ENCODE peak calls at places on chromosomes 12 and 14, in four cellular contexts. F is GM23338, Z is A549, R is choroid plexus epithelial cell. X is an unnamed sample.

GRCh38 chr12:131055596-131056233 is 102.0 kb downstream of the ADGRD1 start:
- DNase-seq in F (no peak), Z (no peak), R (no peak), X (no peak)

GRCh38 chr14:23520899-23521521 is 30.6 kb downstream of the ZFHX2 start:
- DNase-seq in Z (no peak), R (no peak), F (no peak), X (peak; percentile 69)

GRCh38 chr14:96554315-96554910 is 52.2 kb downstream of the PAPOLA start:
- DNase-seq in R (no peak), F (no peak), Z (no peak), X (no peak)

GRCh38 chr12:71155228-71155627 is 2.6 kb downstream of the TSPAN8 start:
- DNase-seq in R (no peak), Z (no peak), F (no peak), X (no peak)

GRCh38 chr12:11815397-11815796 is 165.9 kb downstream of the ETV6 start:
- DNase-seq in R (no peak), Z (no peak), F (no peak), X (peak; percentile 21)

GRCh38 chr14:89117017-89117416 is 292.6 kb downstream of the TTC8 start:
- DNase-seq in F (peak; percentile 33), Z (no peak), R (no peak), X (no peak)

GRCh38 chr14:34718750-34719304 is 4.4 kb upstream of the CFL2 start:
- DNase-seq in Z (no peak), R (peak; percentile 61), F (no peak), X (no peak)

GRCh38 chr14:60222820-60223219 is 26.2 kb upstream of the PPM1A start:
- DNase-seq in R (no peak), F (no peak), Z (no peak), X (no peak)

GRCh38 chr14:103627073-103628025 is 1.7 kb upstream of the KLC1 start:
- DNase-seq in F (no peak), Z (no peak), R (no peak), X (no peak)

GRCh38 chr12:128259556-128260070 is 7.4 kb upstream of the TMEM132C start:
- DNase-seq in F (peak; percentile 41), Z (no peak), R (peak; percentile 27), X (peak; percentile 71)

GRCh38 chr12:93502802-93503623 is 35.7 kb downstream of the MRPL42 start:
- DNase-seq in Z (no peak), F (peak; percentile 69), R (peak; percentile 66), X (no peak)

GRCh38 chr14:22466520-22466919 is 122.5 kb downstream of the DAD1 start:
- DNase-seq in R (peak; percentile 71), F (no peak), Z (no peak), X (no peak)

GRCh38 chr12:49190317-49190716 is 1.4 kb upstream of the TUBA1A start:
- DNase-seq in R (no peak), F (peak; percentile 38), Z (no peak), X (peak; percentile 10)

GRCh38 chr12:40970320-40970907 is 217.7 kb upstream of the PDZRN4 start:
- DNase-seq in F (peak; percentile 79), R (no peak), Z (no peak), X (peak; percentile 0)

GRCh38 chr14:64266206-64266605 is 28.0 kb downstream of the ESR2 start:
- DNase-seq in Z (no peak), R (peak; percentile 63), F (no peak), X (no peak)

GRCh38 chr14:53109028-53109687 is 44.0 kb downstream of the DDHD1 start:
- DNase-seq in Z (no peak), F (no peak), R (no peak), X (no peak)

GRCh38 chr12:109880049-109880931 is at the start of gene GLTP:
- DNase-seq in R (peak; percentile 65), Z (peak; percentile 88), F (peak; percentile 95), X (peak; percentile 99)

GRCh38 chr14:90489306-90489705 is 92.5 kb downstream of the CALM1 start:
- DNase-seq in R (no peak), Z (no peak), F (no peak), X (no peak)

GRCh38 chr14:55398679-55399078 is 13.0 kb downstream of the ATG14 start:
- DNase-seq in Z (peak; percentile 21), F (no peak), R (peak; percentile 98), X (no peak)

GRCh38 chr12:38904932-38905479 is 385 bp downstream of the CPNE8 start:
- DNase-seq in F (peak; percentile 86), R (peak; percentile 28), Z (peak; percentile 79), X (peak; percentile 24)

GRCh38 chr14:24434676-24435075 is 4.9 kb downstream of the KHNYN start:
- DNase-seq in Z (no peak), R (no peak), F (no peak), X (no peak)

GRCh38 chr14:104689620-104690265 is 325 bp downstream of the INF2 start:
- DNase-seq in R (no peak), F (no peak), Z (no peak), X (peak; percentile 85)

GRCh38 chr14:99627510-99628381 is 17.2 kb upstream of the HHIPL1 start:
- DNase-seq in Z (no peak), R (no peak), F (no peak), X (peak; percentile 63)

GRCh38 chr12:112985655-112986290 is 7.5 kb downstream of the OAS2 start:
- DNase-seq in R (no peak), F (no peak), Z (no peak), X (no peak)

GRCh38 chr12:3491938-3492867 is 1.2 kb downstream of the PRMT8 start:
- DNase-seq in F (peak; percentile 91), Z (peak; percentile 33), R (peak; percentile 73), X (peak; percentile 94)

GRCh38 chr12:55624056-55624455 is 12.6 kb upstream of the OR10P1 start:
- DNase-seq in R (no peak), Z (no peak), F (no peak), X (no peak)

DNA sequence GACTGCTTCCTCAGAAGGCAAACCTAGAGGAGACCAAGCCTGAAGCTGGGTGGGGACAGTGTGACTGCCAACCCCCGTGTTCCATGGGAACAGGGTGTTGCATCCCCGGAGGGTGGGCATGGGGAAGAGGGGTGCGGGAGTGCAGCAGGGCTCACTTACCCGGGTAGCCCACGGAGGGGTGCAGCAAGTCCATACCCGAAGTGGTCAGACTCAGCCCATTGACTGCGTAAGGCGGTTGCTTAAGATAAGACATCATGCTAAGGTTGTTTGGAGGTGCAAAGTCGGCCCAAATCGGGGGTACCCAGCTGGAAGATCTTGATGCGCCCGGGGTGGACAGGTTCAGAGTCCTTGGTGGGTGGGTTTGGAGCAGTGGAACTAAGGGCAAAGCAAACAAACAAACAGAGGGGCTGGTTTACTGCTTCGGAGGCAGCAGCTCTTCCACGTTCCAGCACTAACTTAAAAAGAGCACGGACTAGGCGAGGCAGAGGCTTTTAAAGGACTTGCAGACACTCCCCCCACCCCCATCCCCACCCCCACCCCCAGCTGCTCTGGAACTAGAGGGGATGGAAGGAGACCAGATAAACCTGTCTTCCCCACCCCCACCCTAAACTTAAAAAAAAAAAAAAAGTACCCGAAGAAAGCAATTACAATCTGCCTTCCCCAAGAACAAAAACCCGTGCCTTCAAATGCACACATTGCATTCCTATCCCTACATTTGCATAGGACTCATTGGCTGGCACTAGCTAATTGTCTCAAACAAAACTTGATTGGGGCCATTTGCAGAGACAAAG is 4.9 kb downstream of the OTX2 start:
- DNase-seq in Z (no peak), R (no peak), F (peak; percentile 96), X (peak; percentile 91)
- H3K4me3 ChIP-seq in Z (no peak overlapping the region), R (no peak overlapping the region), F (peak overlapping the region; percentile 71), X (peak overlapping the region; percentile 69)

DNA sequence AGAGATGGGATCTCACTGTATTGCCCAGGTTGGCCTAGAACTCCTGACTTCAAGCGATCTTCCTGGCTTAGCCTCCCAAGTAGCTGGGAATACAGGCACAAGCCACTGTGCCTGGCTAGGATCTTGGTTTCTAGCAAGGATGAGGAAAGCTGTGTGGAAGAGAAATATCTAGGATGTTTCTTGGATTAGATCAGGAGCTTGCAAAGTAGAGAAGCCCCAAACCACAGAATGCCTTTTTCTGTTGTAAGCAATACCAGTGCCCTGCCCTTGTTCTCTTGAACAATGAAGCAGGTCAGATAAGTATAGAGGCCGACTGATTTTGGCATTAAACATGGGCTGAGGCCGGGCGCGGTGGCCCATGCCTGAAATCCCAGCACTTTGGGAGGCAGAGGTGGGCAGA is 44.3 kb upstream of the STRN3 start:
- DNase-seq in F (no peak), Z (no peak), R (peak; percentile 90), X (no peak)
- H3K4me3 ChIP-seq in F (no peak overlapping the region), Z (no peak overlapping the region), R (no peak overlapping the region), X (no peak overlapping the region)

DNA sequence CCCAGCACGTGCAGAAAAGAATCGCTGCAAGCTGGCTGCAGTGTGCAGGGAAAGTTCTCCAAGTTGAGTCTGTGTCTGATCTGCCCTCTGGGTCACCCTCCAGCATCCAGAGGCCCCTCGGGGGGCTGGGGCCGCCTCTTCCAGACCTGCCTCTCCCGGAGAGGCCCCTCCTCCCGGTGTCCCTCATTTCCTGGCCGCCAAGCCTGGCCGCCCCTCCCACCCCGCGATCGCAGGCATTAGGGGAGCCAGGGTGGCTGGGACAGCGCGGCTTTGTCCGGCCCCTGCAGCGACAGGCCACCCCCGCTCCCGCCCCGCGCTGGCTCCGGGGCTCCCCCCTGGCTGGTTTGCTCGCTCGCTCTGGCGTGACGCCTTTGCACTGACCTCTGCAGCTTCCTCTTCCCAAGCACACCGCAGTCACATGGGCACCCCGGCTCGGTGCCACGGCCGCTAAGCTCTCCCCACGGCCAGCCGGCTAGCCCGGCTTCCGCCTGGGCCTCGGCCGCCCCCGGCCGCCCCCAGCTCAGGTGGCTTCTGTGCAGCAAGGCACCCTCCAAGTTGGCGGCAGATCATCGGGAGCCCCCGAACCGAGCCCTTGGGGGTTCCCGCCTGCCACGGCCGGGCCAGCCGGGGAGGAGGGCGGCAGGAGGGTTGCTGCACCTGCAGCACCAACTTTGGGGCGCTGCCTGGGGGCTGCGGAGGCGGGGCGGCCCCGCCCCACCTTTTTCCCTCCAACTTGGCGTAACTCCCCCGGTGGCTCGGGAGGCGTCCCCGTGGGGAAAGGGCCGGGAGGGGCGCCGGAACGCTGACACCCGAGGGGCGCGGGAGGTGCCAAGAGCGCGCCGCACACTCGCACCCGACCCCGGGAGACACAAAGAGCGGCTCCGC is 43.7 kb downstream of the KDM2B start:
- DNase-seq in R (peak; percentile 74), Z (peak; percentile 79), F (peak; percentile 75), X (peak; percentile 92)
- H3K4me3 ChIP-seq in R (peak overlapping the region; percentile 58), Z (peak overlapping the region; percentile 66), F (peak overlapping the region; percentile 71), X (peak overlapping the region; percentile 38)

GRCh38 chr14:75442166-75442565 is 14.3 kb downstream of the JDP2 start:
- DNase-seq in F (no peak), Z (no peak), R (no peak), X (no peak)

GRCh38 chr14:75442642-75443041 is 14.8 kb downstream of the JDP2 start:
- DNase-seq in Z (no peak), F (no peak), R (no peak), X (no peak)

GRCh38 chr14:75441731-75442130 is 13.9 kb downstream of the JDP2 start:
- DNase-seq in F (no peak), R (no peak), Z (no peak), X (no peak)

GRCh38 chr14:75440733-75441474 is 13.1 kb downstream of the JDP2 start:
- DNase-seq in F (no peak), R (peak; percentile 91), Z (no peak), X (no peak)

DNA sequence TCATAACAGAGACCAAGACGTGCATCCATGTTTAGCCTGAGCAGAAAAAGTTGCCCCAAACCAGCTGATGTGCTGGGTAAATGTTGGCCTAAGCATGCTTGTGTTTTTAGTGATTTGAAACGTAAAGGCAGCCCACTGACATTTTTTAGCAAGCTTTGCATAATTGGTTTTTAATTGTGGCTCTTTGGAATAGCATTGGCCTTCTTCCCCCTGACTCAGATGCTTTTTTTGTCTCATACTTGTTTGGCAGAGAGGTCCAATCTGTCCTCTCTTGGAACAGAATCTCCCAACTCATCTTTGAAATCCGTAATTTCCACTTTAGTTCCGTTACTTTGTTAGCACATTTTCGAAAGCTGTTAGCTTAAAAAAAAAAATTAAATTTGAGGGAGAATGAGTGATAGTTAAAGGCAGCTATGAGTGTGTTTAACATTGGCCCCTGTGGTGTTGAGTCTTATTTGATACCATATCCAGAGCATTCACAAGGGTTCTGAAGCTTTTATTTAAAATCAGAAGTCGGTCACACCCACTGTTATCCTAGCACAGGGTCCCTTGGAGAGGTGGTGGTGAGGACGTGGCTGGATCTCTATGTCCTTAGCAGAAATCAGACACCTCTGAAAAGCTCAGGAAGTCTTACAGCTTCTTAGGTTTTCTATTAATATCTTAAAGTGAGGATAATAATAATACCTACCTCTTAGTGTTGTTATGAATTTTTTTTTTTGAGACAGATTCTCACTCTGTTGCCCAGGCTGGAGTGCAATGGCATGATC is 15.6 kb downstream of the JDP2 start:
- DNase-seq in Z (no peak), F (no peak), R (no peak), X (no peak)
- H3K4me3 ChIP-seq in Z (no peak overlapping the region), F (no peak overlapping the region), R (no peak overlapping the region), X (no peak overlapping the region)

X was measured in H7.